ENCODE peak calls at places on chromosomes 16 and 17, in nine cellular contexts. Z, F, P, E, U, C, B, G and S are unnamed samples.

GRCh38 chr17:15023589-15023988 is 241.5 kb downstream of the PMP22 start:
- DNase-seq in Z (no peak), F (peak; percentile 14), P (no peak), E (no peak), U (peak; percentile 8), C (no peak), B (no peak), G (no peak), S (no peak)

GRCh38 chr16:88064889-88065746 is 113.9 kb downstream of the BANP start:
- DNase-seq in Z (no peak), F (peak; percentile 27), P (no peak), E (no peak), U (no peak), C (no peak), B (no peak), G (no peak), S (no peak)

GRCh38 chr17:80138856-80139426 is 8.0 kb downstream of the EIF4A3 start:
- DNase-seq in Z (no peak), F (no peak), P (no peak), E (no peak), U (no peak), C (no peak), B (no peak), G (no peak), S (no peak)

GRCh38 chr17:18181358-18181757 is 2.3 kb upstream of the ALKBH5 start:
- DNase-seq in Z (no peak), F (no peak), P (no peak), E (no peak), U (peak; percentile 75), C (no peak), B (no peak), G (no peak), S (no peak)

GRCh38 chr17:73293031-73293430 is 18.8 kb downstream of the CDC42EP4 start:
- DNase-seq in Z (no peak), F (no peak), P (no peak), E (no peak), U (no peak), C (no peak), B (no peak), G (no peak), S (peak; percentile 56)

GRCh38 chr16:68091604-68092261 is 6.6 kb downstream of the NFATC3 start:
- DNase-seq in Z (peak; percentile 64), F (no peak), P (no peak), E (no peak), U (peak; percentile 99), C (no peak), B (peak; percentile 72), G (no peak), S (no peak)

GRCh38 chr17:45246861-45247428 is 14.9 kb downstream of the SPATA32 start:
- DNase-seq in Z (no peak), F (peak; percentile 78), P (peak; percentile 77), E (peak; percentile 76), U (peak; percentile 52), C (no peak), B (no peak), G (peak; percentile 58), S (peak; percentile 71)

GRCh38 chr17:40139566-40140058 is 725 bp upstream of the CASC3 start:
- DNase-seq in Z (no peak), F (no peak), P (peak; percentile 19), E (peak; percentile 7), U (no peak), C (no peak), B (no peak), G (no peak), S (no peak)

GRCh38 chr16:85903576-85903975 is 4.6 kb downstream of the IRF8 start:
- DNase-seq in Z (no peak), F (peak; percentile 67), P (no peak), E (no peak), U (no peak), C (no peak), B (no peak), G (no peak), S (no peak)

GRCh38 chr17:78953356-78954350 is 26.1 kb downstream of the LGALS3BP start:
- DNase-seq in Z (no peak), F (no peak), P (peak; percentile 49), E (no peak), U (no peak), C (no peak), B (no peak), G (no peak), S (no peak)

GRCh38 chr16:55302635-55303034 is 21.4 kb upstream of the IRX6 start:
- DNase-seq in Z (no peak), F (no peak), P (peak; percentile 16), E (no peak), U (no peak), C (no peak), B (no peak), G (no peak), S (peak; percentile 35)

GRCh38 chr17:43877451-43878155 is 29.7 kb downstream of the MPP2 start:
- DNase-seq in Z (no peak), F (no peak), P (no peak), E (no peak), U (no peak), C (no peak), B (no peak), G (no peak), S (no peak)

GRCh38 chr16:21982108-21982507 is 18.8 kb downstream of the PDZD9 start:
- DNase-seq in Z (no peak), F (no peak), P (no peak), E (no peak), U (no peak), C (no peak), B (no peak), G (no peak), S (no peak)

GRCh38 chr16:87806246-87806607 is 40.4 kb upstream of the KLHDC4 start:
- DNase-seq in Z (peak; percentile 46), F (no peak), P (no peak), E (no peak), U (peak; percentile 59), C (no peak), B (no peak), G (no peak), S (no peak)

GRCh38 chr16:80122155-80122554 is 418.6 kb upstream of the DYNLRB2 start:
- DNase-seq in Z (no peak), F (no peak), P (no peak), E (no peak), U (no peak), C (no peak), B (no peak), G (no peak), S (no peak)

GRCh38 chr17:75809631-75810111 is 25.1 kb downstream of the UNK start:
- DNase-seq in Z (no peak), F (peak; percentile 74), P (no peak), E (no peak), U (no peak), C (no peak), B (no peak), G (no peak), S (no peak)

GRCh38 chr17:4004517-4005295 is 40.5 kb upstream of the ATP2A3 start:
- DNase-seq in Z (peak; percentile 21), F (peak; percentile 87), P (peak; percentile 82), E (peak; percentile 44), U (peak; percentile 5), C (peak; percentile 39), B (peak; percentile 11), G (peak; percentile 51), S (peak; percentile 80)

GRCh38 chr17:46995841-46996571 is 17.0 kb upstream of the RPRML start:
- DNase-seq in Z (peak; percentile 56), F (no peak), P (no peak), E (no peak), U (peak; percentile 79), C (no peak), B (no peak), G (no peak), S (no peak)

GRCh38 chr17:74862108-74862901 is 2.6 kb upstream of the GRIN2C start:
- DNase-seq in Z (peak; percentile 63), F (peak; percentile 89), P (peak; percentile 93), E (peak; percentile 54), U (no peak), C (peak; percentile 58), B (no peak), G (peak; percentile 81), S (peak; percentile 86)

GRCh38 chr16:84228321-84228838 is 11.4 kb downstream of the KCNG4 start:
- DNase-seq in Z (peak; percentile 95), F (peak; percentile 95), P (peak; percentile 31), E (no peak), U (peak; percentile 13), C (no peak), B (peak; percentile 92), G (no peak), S (peak; percentile 81)

GRCh38 chr17:80779336-80779735 is 212.3 kb upstream of the CHMP6 start:
- DNase-seq in Z (no peak), F (no peak), P (no peak), E (no peak), U (no peak), C (no peak), B (no peak), G (no peak), S (no peak)

GRCh38 chr16:63652091-63652490 is 1469.8 kb downstream of the CDH11 start:
- DNase-seq in Z (no peak), F (no peak), P (no peak), E (no peak), U (no peak), C (no peak), B (no peak), G (no peak), S (no peak)

GRCh38 chr16:82755570-82756282 is 129.0 kb downstream of the CDH13 start:
- DNase-seq in Z (no peak), F (no peak), P (no peak), E (no peak), U (no peak), C (no peak), B (no peak), G (no peak), S (no peak)

GRCh38 chr16:86227801-86228200 is 282.5 kb upstream of the FOXF1 start:
- DNase-seq in Z (peak; percentile 45), F (peak; percentile 52), P (no peak), E (no peak), U (no peak), C (no peak), B (no peak), G (no peak), S (no peak)

GRCh38 chr16:17230932-17231581 is 239.7 kb downstream of the XYLT1 start:
- DNase-seq in Z (no peak), F (no peak), P (no peak), E (no peak), U (no peak), C (no peak), B (no peak), G (no peak), S (no peak)

GRCh38 chr16:35711958-35712357 is 2252.5 kb downstream of the TP53TG3F start:
- DNase-seq in Z (no peak), F (no peak), P (no peak), E (no peak), U (no peak), C (no peak), B (no peak), G (no peak), S (no peak)

GRCh38 chr16:48608871-48609452 is 1.0 kb downstream of the N4BP1 start:
- DNase-seq in Z (no peak), F (no peak), P (peak; percentile 37), E (no peak), U (no peak), C (no peak), B (no peak), G (no peak), S (no peak)

GRCh38 chr17:40498281-40499084 is 2.9 kb downstream of the TNS4 start:
- DNase-seq in Z (no peak), F (no peak), P (no peak), E (no peak), U (peak; percentile 48), C (no peak), B (peak; percentile 31), G (no peak), S (no peak)

GRCh38 chr17:7632492-7632894 is 2.6 kb downstream of the SHBG start:
- DNase-seq in Z (peak; percentile 56), F (no peak), P (no peak), E (no peak), U (peak; percentile 55), C (no peak), B (no peak), G (no peak), S (no peak)

GRCh38 chr16:84999200-84999599 is 12.1 kb downstream of the ZDHHC7 start:
- DNase-seq in Z (peak; percentile 36), F (no peak), P (no peak), E (no peak), U (peak; percentile 74), C (no peak), B (no peak), G (no peak), S (no peak)

GRCh38 chr16:10957771-10958486 is 13.6 kb downstream of the CLEC16A start:
- DNase-seq in Z (peak; percentile 68), F (no peak), P (no peak), E (no peak), U (peak; percentile 59), C (no peak), B (no peak), G (no peak), S (no peak)